ENCODE peak calls at places on chromosomes 4 and X, in six cellular contexts. W, G, I, P, Z and D are unnamed samples.

GRCh38 chrX:9429767-9430166 is 35.1 kb upstream of the TBL1X start:
- DNase-seq in Z (no peak), P (no peak), G (no peak), I (no peak), W (no peak), D (no peak)

GRCh38 chr4:94455081-94455480 is 3.3 kb downstream of the PDLIM5 start:
- DNase-seq in G (no peak), W (no peak), P (no peak), Z (no peak), I (peak), D (peak)

GRCh38 chrX:104618106-104618895 is 52.3 kb downstream of the IL1RAPL2 start:
- DNase-seq in W (no peak), G (no peak), I (no peak), P (no peak), Z (no peak), D (no peak)

GRCh38 chr4:6878451-6879059 is 31.1 kb upstream of the TBC1D14 start:
- DNase-seq in W (no peak), G (no peak), Z (no peak), I (no peak), P (no peak), D (no peak)

GRCh38 chr4:72006576-72006975 is 25.2 kb upstream of the NPFFR2 start:
- DNase-seq in I (no peak), G (no peak), Z (no peak), P (no peak), W (no peak), D (peak)

GRCh38 chr4:102356562-102357202 is 11.4 kb upstream of the SLC39A8 start:
- DNase-seq in W (no peak), G (no peak), Z (no peak), P (no peak), I (no peak), D (no peak)

GRCh38 chr4:128917781-128918180 is 108.3 kb downstream of the JADE1 start:
- DNase-seq in I (no peak), Z (no peak), P (no peak), G (no peak), W (no peak), D (no peak)

GRCh38 chr4:81405900-81406401 is 65.8 kb downstream of the RASGEF1B start:
- DNase-seq in I (peak), W (peak), G (peak), P (no peak), Z (peak), D (peak)

GRCh38 chr4:18248611-18249010 is 227.1 kb upstream of the LCORL start:
- DNase-seq in Z (no peak), P (no peak), W (no peak), G (no peak), I (no peak), D (no peak)

GRCh38 chr4:17029964-17030363 is 131.5 kb upstream of the LDB2 start:
- DNase-seq in G (no peak), W (no peak), P (no peak), I (no peak), Z (no peak), D (no peak)

GRCh38 chr4:12689457-12689856 is 794.7 kb downstream of the RAB28 start:
- DNase-seq in G (no peak), Z (no peak), I (no peak), P (no peak), W (no peak), D (no peak)

GRCh38 chr4:85737254-85737653 is 262.3 kb downstream of the ARHGAP24 start:
- DNase-seq in W (no peak), I (no peak), G (no peak), Z (no peak), P (no peak), D (no peak)

GRCh38 chr4:26135331-26135730 is 185.5 kb upstream of the RBPJ start:
- DNase-seq in G (no peak), Z (no peak), P (no peak), I (no peak), W (no peak), D (no peak)

GRCh38 chr4:145680902-145681301 is 956 bp downstream of the C4orf51 start:
- DNase-seq in I (no peak), G (no peak), P (no peak), Z (no peak), W (peak), D (no peak)

GRCh38 chr4:55609393-55609821 is 17.4 kb upstream of the PDCL2 start:
- DNase-seq in I (no peak), Z (no peak), G (no peak), P (no peak), W (no peak), D (no peak)

GRCh38 chr4:168932138-168932537 is 77.9 kb downstream of the CBR4 start:
- DNase-seq in G (no peak), I (no peak), W (no peak), Z (no peak), P (no peak), D (no peak)

GRCh38 chr4:26197018-26197779 is 123.6 kb upstream of the RBPJ start:
- DNase-seq in W (no peak), I (no peak), Z (no peak), P (no peak), G (peak), D (peak)

GRCh38 chr4:164874791-164875190 is 2.2 kb upstream of the APELA start:
- DNase-seq in W (no peak), G (no peak), I (no peak), P (no peak), Z (no peak), D (no peak)

GRCh38 chrX:12210921-12211320 is 72.6 kb downstream of the FRMPD4 start:
- DNase-seq in W (no peak), Z (no peak), G (no peak), I (no peak), P (no peak), D (no peak)

GRCh38 chr4:110962616-110963015 is 339.7 kb upstream of the PITX2 start:
- DNase-seq in Z (no peak), W (no peak), P (no peak), I (no peak), G (no peak), D (no peak)

GRCh38 chr4:88457307-88458090 is 580 bp downstream of the HERC5 start:
- DNase-seq in Z (peak), W (peak), P (peak), I (peak), G (no peak), D (no peak)

GRCh38 chrX:113868169-113868568 is 715.7 kb upstream of the HTR2C start:
- DNase-seq in G (no peak), P (no peak), Z (no peak), I (no peak), W (no peak), D (no peak)

GRCh38 chrX:42366181-42366580 is 411.8 kb downstream of the PPP1R2C start:
- DNase-seq in P (no peak), Z (no peak), W (no peak), I (no peak), G (no peak), D (no peak)

GRCh38 chr4:112708772-112709171 is 71.8 kb downstream of the LARP7 start:
- DNase-seq in Z (no peak), W (no peak), P (no peak), G (no peak), I (no peak), D (no peak)

GRCh38 chrX:119758682-119759332 is 419 bp downstream of the SOWAHD start:
- DNase-seq in P (peak), Z (peak), W (no peak), G (no peak), I (no peak), D (no peak)

GRCh38 chr4:828641-829271 is 2.8 kb upstream of the CPLX1 start:
- DNase-seq in I (no peak), Z (peak), G (no peak), P (no peak), W (no peak), D (no peak)

GRCh38 chr4:139764192-139764591 is 98.6 kb downstream of the MGST2 start:
- DNase-seq in I (no peak), Z (no peak), G (no peak), W (no peak), P (no peak), D (no peak)

GRCh38 chrX:129043138-129043537 is 480.2 kb downstream of the SMARCA1 start:
- DNase-seq in I (no peak), Z (no peak), G (no peak), W (no peak), P (no peak), D (no peak)

GRCh38 chr4:83149885-83150562 is 35.5 kb upstream of the PLAC8 start:
- DNase-seq in G (no peak), Z (no peak), W (no peak), P (no peak), I (no peak), D (no peak)

GRCh38 chr4:186008057-186008456 is 60.9 kb upstream of the TLR3 start:
- DNase-seq in P (no peak), Z (no peak), G (no peak), W (no peak), I (no peak), D (no peak)

GRCh38 chr4:91116861-91117260 is 989.7 kb downstream of the CCSER1 start:
- DNase-seq in P (no peak), W (no peak), G (no peak), I (no peak), Z (no peak), D (no peak)

GRCh38 chr4:169008478-169008877 is 1.6 kb downstream of the CBR4 start:
- DNase-seq in I (no peak), P (no peak), W (peak), Z (no peak), G (no peak), D (no peak)

GRCh38 chrX:103002576-103002975 is 61.4 kb downstream of the BEX1 start:
- DNase-seq in W (no peak), P (no peak), I (no peak), G (no peak), Z (no peak), D (no peak)

GRCh38 chrX:136625246-136625645 is 22.7 kb upstream of the CD40LG start:
- DNase-seq in Z (no peak), P (no peak), G (no peak), I (no peak), W (no peak), D (no peak)

GRCh38 chr4:147378780-147379179 is 102.1 kb upstream of the EDNRA start:
- DNase-seq in I (no peak), W (no peak), Z (no peak), P (no peak), G (no peak), D (no peak)

GRCh38 chrX:110713666-110714065 is 82.0 kb downstream of the CHRDL1 start:
- DNase-seq in P (no peak), I (no peak), W (no peak), G (no peak), Z (no peak), D (no peak)